ENCODE peak calls at places on chromosomes 4 and X, in four cellular contexts. B, E, H and K are unnamed samples.

GRCh38 chrX:25344191-25344936 is 328.6 kb upstream of the ARX start:
- DNase-seq in H (no peak), B (no peak), E (no peak), K (no peak)

GRCh38 chr4:74316397-74316796 is 8.1 kb downstream of the EPGN start:
- DNase-seq in B (no peak), E (no peak), H (no peak), K (no peak)

GRCh38 chr4:37568494-37568893 is 117.7 kb downstream of the RELL1 start:
- DNase-seq in H (no peak), B (no peak), E (no peak), K (no peak)

GRCh38 chr4:151324449-151325319 is 721 bp downstream of the SH3D19 start:
- DNase-seq in E (peak; percentile 50), H (no peak), B (peak; percentile 81), K (no peak)

GRCh38 chrX:68443155-68443868 is 10.0 kb upstream of the OPHN1 start:
- DNase-seq in B (no peak), E (peak; percentile 5), H (no peak), K (peak; percentile 41)

GRCh38 chr4:3257125-3257690 is 8.2 kb downstream of the MSANTD1 start:
- DNase-seq in E (peak; percentile 3), B (peak; percentile 53), H (no peak), K (no peak)

GRCh38 chrX:152635941-152636340 is 1.8 kb upstream of the GABRQ start:
- DNase-seq in E (peak; percentile 9), H (peak; percentile 13), B (no peak), K (no peak)

GRCh38 chr4:38706301-38706700 is 42.3 kb downstream of the KLF3 start:
- DNase-seq in E (no peak), B (no peak), H (no peak), K (no peak)

GRCh38 chr4:95732061-95732460 is 107.8 kb upstream of the PDHA2 start:
- DNase-seq in H (no peak), E (no peak), B (no peak), K (no peak)

GRCh38 chrX:55451626-55451989 is 319 bp upstream of the MAGEH1 start:
- DNase-seq in B (peak; percentile 33), E (no peak), H (no peak), K (no peak)

GRCh38 chrX:154018518-154019060 is 1.1 kb downstream of the IRAK1 start:
- DNase-seq in B (no peak), H (no peak), E (no peak), K (no peak)

GRCh38 chrX:150587585-150588503 is 19.4 kb downstream of the MTM1 start:
- DNase-seq in B (no peak), H (no peak), E (no peak), K (peak; percentile 25)

GRCh38 chr4:161121451-161121850 is 1042.3 kb downstream of the FSTL5 start:
- DNase-seq in B (no peak), H (no peak), E (no peak), K (no peak)

GRCh38 chrX:53313746-53314105 is 32.3 kb upstream of the IQSEC2 start:
- DNase-seq in E (no peak), H (no peak), B (no peak), K (no peak)

GRCh38 chr4:53767503-53767902 is 176.2 kb upstream of the LNX1 start:
- DNase-seq in B (no peak), H (no peak), E (no peak), K (no peak)

GRCh38 chr4:25552580-25553271 is 102.9 kb upstream of the SLC34A2 start:
- DNase-seq in B (peak; percentile 78), H (no peak), E (peak; percentile 9), K (no peak)

GRCh38 chr4:102500371-102501175 is 586 bp upstream of the NFKB1 start:
- DNase-seq in E (peak; percentile 68), B (peak; percentile 85), H (no peak), K (peak; percentile 53)

GRCh38 chrX:126456136-126456535 is 96.5 kb downstream of the DCAF12L1 start:
- DNase-seq in H (no peak), E (no peak), B (no peak), K (no peak)

GRCh38 chr4:78145622-78146021 is 88.5 kb downstream of the FRAS1 start:
- DNase-seq in B (no peak), H (no peak), E (peak; percentile 6), K (no peak)

GRCh38 chr4:128574706-128575105 is 234.8 kb upstream of the JADE1 start:
- DNase-seq in E (peak; percentile 60), B (no peak), H (no peak), K (peak; percentile 41)

GRCh38 chrX:49754238-49754857 is 58.6 kb upstream of the PAGE1 start:
- DNase-seq in B (no peak), E (peak; percentile 3), H (peak; percentile 0), K (peak; percentile 47)

DNA sequence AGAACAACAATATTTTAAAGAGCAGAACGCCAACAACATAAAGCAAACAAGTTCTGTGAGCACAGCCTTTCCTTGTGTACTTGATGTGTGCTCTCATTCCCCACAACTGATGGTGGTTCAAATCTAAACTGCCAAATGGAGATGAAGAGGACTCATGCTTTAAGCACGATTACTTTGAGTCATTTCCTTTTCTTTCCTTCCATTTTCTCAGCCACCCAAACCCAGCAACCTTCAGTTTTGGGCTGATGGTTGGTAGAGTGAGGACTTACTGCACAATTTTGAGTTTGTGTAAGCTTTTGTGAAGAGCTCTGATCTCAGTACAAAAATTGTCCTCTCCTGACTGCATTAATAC is 1.7 kb downstream of the NSD2 start:
- DNase-seq in H (peak; percentile 43), E (no peak), B (no peak), K (no peak)
- H3K4me3 ChIP-seq in H (peak overlapping the region; percentile 76), E (peak overlapping the region; percentile 82), B (peak overlapping the region; percentile 76), K (no peak overlapping the region)

GRCh38 chr4:52107336-52107735 is 56.2 kb downstream of the SPATA18 start:
- DNase-seq in B (no peak), E (no peak), H (no peak), K (no peak)

GRCh38 chr4:52107745-52108144 is 56.6 kb downstream of the SPATA18 start:
- DNase-seq in E (no peak), H (no peak), B (no peak), K (no peak)

GRCh38 chr4:52106701-52107100 is 55.6 kb downstream of the SPATA18 start:
- DNase-seq in B (no peak), H (no peak), E (no peak), K (no peak)

GRCh38 chr4:52111995-52112394 is 60.9 kb downstream of the SPATA18 start:
- DNase-seq in H (no peak), E (no peak), B (no peak), K (no peak)

DNA sequence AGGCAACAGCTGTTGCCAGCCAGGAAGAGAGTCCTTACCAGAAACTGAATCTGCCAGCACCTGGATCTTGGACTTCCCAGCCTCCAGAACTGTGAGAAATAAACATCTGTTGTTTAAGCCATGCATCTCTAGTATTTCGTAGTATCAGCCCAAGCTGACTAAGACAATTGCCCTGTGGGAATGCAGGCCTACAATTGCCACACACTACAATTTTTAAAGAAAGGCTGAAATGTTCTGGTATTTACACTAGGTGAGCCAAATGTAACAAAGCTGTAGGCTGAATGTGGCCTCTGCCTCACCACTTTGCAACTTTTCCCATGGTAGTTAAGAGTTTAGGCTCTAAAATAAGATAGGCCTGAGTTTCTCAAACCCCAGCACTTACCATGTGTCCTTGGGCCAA is 59.1 kb downstream of the SPATA18 start:
- DNase-seq in H (no peak), E (no peak), B (no peak), K (no peak)
- H3K27me3 ChIP-seq in H (no peaks in the 10 kb centered on the region), E (peaks cover 2% of the 10 kb centered on the region), B (no peaks in the 10 kb centered on the region), K (no peaks in the 10 kb centered on the region)

GRCh38 chrX:115356369-115356768 is 66.9 kb downstream of the LUZP4 start:
- DNase-seq in E (no peak), B (no peak), H (no peak), K (no peak)

GRCh38 chrX:115357316-115357715 is 67.8 kb downstream of the LUZP4 start:
- DNase-seq in B (no peak), E (no peak), H (no peak), K (no peak)

GRCh38 chrX:115364625-115365024 is 75.1 kb downstream of the LUZP4 start:
- DNase-seq in B (no peak), E (no peak), H (no peak), K (no peak)

GRCh38 chrX:115362334-115363095 is 73.0 kb downstream of the LUZP4 start:
- DNase-seq in E (no peak), B (no peak), H (no peak), K (no peak)

GRCh38 chrX:115360220-115360781 is 70.8 kb downstream of the LUZP4 start:
- DNase-seq in H (no peak), B (no peak), E (no peak), K (no peak)
- H3K4me3 ChIP-seq in H (no peak overlapping the region), B (no peak overlapping the region), E (no peak overlapping the region), K (no peak overlapping the region)

GRCh38 chr4:7241587-7242125 is 49.3 kb downstream of the SORCS2 start:
- DNase-seq in H (no peak), B (peak; percentile 60), E (no peak), K (no peak)
- H3K27me3 ChIP-seq in H (peaks cover 25% of the 10 kb centered on the region), B (peaks cover 11% of the 10 kb centered on the region), E (no peaks in the 10 kb centered on the region), K (no peaks in the 10 kb centered on the region)

GRCh38 chrX:44914532-44915198 is 41.7 kb downstream of the KDM6A start:
- DNase-seq in H (no peak), B (no peak), E (no peak), K (no peak)
- H3K4me3 ChIP-seq in H (peak overlapping the region; percentile 2), B (no peak overlapping the region), E (peak overlapping the region; percentile 2), K (no peak overlapping the region)

DNA sequence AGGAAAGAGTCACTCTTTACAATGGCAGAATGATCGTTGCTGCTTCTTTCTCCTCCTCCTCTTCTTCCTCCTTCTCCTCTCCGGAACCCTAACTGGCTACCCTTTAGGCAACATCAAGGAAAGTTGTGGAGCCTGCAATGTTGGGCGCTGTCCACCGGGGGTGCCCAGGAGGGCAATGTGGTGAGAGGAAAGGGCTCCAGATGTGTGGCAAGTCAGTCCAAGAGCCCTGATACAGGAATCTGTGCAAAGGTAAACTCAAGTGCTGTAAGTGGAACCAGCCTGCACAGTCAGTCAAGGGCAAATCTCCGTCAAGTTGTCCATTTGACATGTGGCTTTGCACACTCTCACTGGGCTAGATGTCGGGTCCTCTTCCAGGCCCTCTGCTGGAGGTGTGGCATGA is 2.8 kb downstream of the RTL5 start:
- DNase-seq in E (no peak), H (no peak), B (no peak), K (no peak)
- H3K27me3 ChIP-seq in E (no peaks in the 10 kb centered on the region), H (no peaks in the 10 kb centered on the region), B (peaks cover 12% of the 10 kb centered on the region), K (no peaks in the 10 kb centered on the region)

GRCh38 chrX:120087289-120088017 is 10.0 kb upstream of the RHOXF2B start:
- DNase-seq in H (no peak), E (no peak), B (no peak), K (peak; percentile 18)
- H3K4me3 ChIP-seq in H (no peak overlapping the region), E (peak overlapping the region; percentile 11), B (no peak overlapping the region), K (no peak overlapping the region)